ENCODE peak calls at places on chromosomes 7 and 10, in seven cellular contexts. One of them, this sample, is unnamed.

GRCh38 chr10:63718453-63718852 is 197.3 kb downstream of the REEP3 start:
- DNase-seq in GM23338: no peak
- DNase-seq in hepatocyte: no peak
- DNase-seq in MM.1S: no peak
- DNase-seq in PC-3: peak; percentile 11
- DNase-seq in GM23248: no peak
- DNase-seq in HCT116: no peak
- DNase-seq in this sample: no peak

GRCh38 chr7:106425017-106425719 is 140.4 kb upstream of the NAMPT start:
- DNase-seq in GM23338: no peak
- DNase-seq in hepatocyte: peak; percentile 88
- DNase-seq in MM.1S: no peak
- DNase-seq in PC-3: peak; percentile 72
- DNase-seq in GM23248: peak; percentile 98
- DNase-seq in HCT116: no peak
- DNase-seq in this sample: no peak

GRCh38 chr7:97167749-97168148 is 50.3 kb downstream of the SDHAF3 start:
- DNase-seq in GM23338: no peak
- DNase-seq in hepatocyte: no peak
- DNase-seq in MM.1S: no peak
- DNase-seq in PC-3: no peak
- DNase-seq in GM23248: no peak
- DNase-seq in HCT116: no peak
- DNase-seq in this sample: no peak

GRCh38 chr7:83677180-83677866 is 28.4 kb upstream of the SEMA3E start:
- DNase-seq in GM23338: no peak
- DNase-seq in hepatocyte: peak; percentile 74
- DNase-seq in MM.1S: no peak
- DNase-seq in PC-3: peak; percentile 98
- DNase-seq in GM23248: peak; percentile 94
- DNase-seq in HCT116: peak; percentile 92
- DNase-seq in this sample: no peak

GRCh38 chr7:99953649-99954048 is 22.2 kb downstream of the AZGP1 start:
- DNase-seq in GM23338: no peak
- DNase-seq in hepatocyte: no peak
- DNase-seq in MM.1S: no peak
- DNase-seq in PC-3: peak; percentile 36
- DNase-seq in GM23248: peak; percentile 81
- DNase-seq in HCT116: no peak
- DNase-seq in this sample: no peak

GRCh38 chr10:1074748-1075358 is 18.7 kb downstream of the WDR37 start:
- DNase-seq in GM23338: peak; percentile 41
- DNase-seq in hepatocyte: no peak
- DNase-seq in MM.1S: no peak
- DNase-seq in PC-3: no peak
- DNase-seq in GM23248: peak; percentile 23
- DNase-seq in HCT116: no peak
- DNase-seq in this sample: no peak

GRCh38 chr10:35300063-35300699 is 36.1 kb upstream of the CCNY start:
- DNase-seq in GM23338: no peak
- DNase-seq in hepatocyte: peak; percentile 15
- DNase-seq in MM.1S: no peak
- DNase-seq in PC-3: peak; percentile 99
- DNase-seq in GM23248: peak; percentile 96
- DNase-seq in HCT116: peak; percentile 54
- DNase-seq in this sample: no peak

GRCh38 chr10:76333801-76334200 is 902.4 kb downstream of the LRMDA start:
- DNase-seq in GM23338: no peak
- DNase-seq in hepatocyte: no peak
- DNase-seq in MM.1S: no peak
- DNase-seq in PC-3: no peak
- DNase-seq in GM23248: no peak
- DNase-seq in HCT116: no peak
- DNase-seq in this sample: peak; percentile 48

GRCh38 chr7:41967156-41967555 is 264.3 kb upstream of the INHBA start:
- DNase-seq in GM23338: no peak
- DNase-seq in hepatocyte: no peak
- DNase-seq in MM.1S: no peak
- DNase-seq in PC-3: peak; percentile 69
- DNase-seq in GM23248: peak; percentile 79
- DNase-seq in HCT116: no peak
- DNase-seq in this sample: no peak

GRCh38 chr7:151265351-151265931 is 16.9 kb upstream of the SMARCD3 start:
- DNase-seq in GM23338: no peak
- DNase-seq in hepatocyte: no peak
- DNase-seq in MM.1S: no peak
- DNase-seq in PC-3: no peak
- DNase-seq in GM23248: no peak
- DNase-seq in HCT116: no peak
- DNase-seq in this sample: no peak

GRCh38 chr7:55092186-55092976 is 73.6 kb downstream of the EGFR start:
- DNase-seq in GM23338: no peak
- DNase-seq in hepatocyte: no peak
- DNase-seq in MM.1S: no peak
- DNase-seq in PC-3: no peak
- DNase-seq in GM23248: no peak
- DNase-seq in HCT116: no peak
- DNase-seq in this sample: no peak

GRCh38 chr7:122717356-122718089 is 14.8 kb upstream of the RNF148 start:
- DNase-seq in GM23338: no peak
- DNase-seq in hepatocyte: no peak
- DNase-seq in MM.1S: no peak
- DNase-seq in PC-3: no peak
- DNase-seq in GM23248: no peak
- DNase-seq in HCT116: no peak
- DNase-seq in this sample: no peak

GRCh38 chr10:59970396-59971368 is 64.3 kb upstream of the CCDC6 start:
- DNase-seq in GM23338: peak; percentile 71
- DNase-seq in hepatocyte: no peak
- DNase-seq in MM.1S: no peak
- DNase-seq in PC-3: no peak
- DNase-seq in GM23248: no peak
- DNase-seq in HCT116: no peak
- DNase-seq in this sample: no peak

GRCh38 chr10:59976909-59977308 is 70.6 kb upstream of the CCDC6 start:
- DNase-seq in GM23338: no peak
- DNase-seq in hepatocyte: no peak
- DNase-seq in MM.1S: no peak
- DNase-seq in PC-3: peak; percentile 65
- DNase-seq in GM23248: no peak
- DNase-seq in HCT116: no peak
- DNase-seq in this sample: no peak

GRCh38 chr10:59967079-59967478 is 60.7 kb upstream of the CCDC6 start:
- DNase-seq in GM23338: peak; percentile 12
- DNase-seq in hepatocyte: no peak
- DNase-seq in MM.1S: no peak
- DNase-seq in PC-3: peak; percentile 66
- DNase-seq in GM23248: no peak
- DNase-seq in HCT116: no peak
- DNase-seq in this sample: no peak

GRCh38 chr10:59968705-59969104 is 62.3 kb upstream of the CCDC6 start:
- DNase-seq in GM23338: no peak
- DNase-seq in hepatocyte: no peak
- DNase-seq in MM.1S: no peak
- DNase-seq in PC-3: peak; percentile 55
- DNase-seq in GM23248: no peak
- DNase-seq in HCT116: no peak
- DNase-seq in this sample: no peak

GRCh38 chr10:59971915-59972314 is 65.6 kb upstream of the CCDC6 start:
- DNase-seq in GM23338: no peak
- DNase-seq in hepatocyte: peak; percentile 70
- DNase-seq in MM.1S: no peak
- DNase-seq in PC-3: peak; percentile 72
- DNase-seq in GM23248: no peak
- DNase-seq in HCT116: no peak
- DNase-seq in this sample: peak; percentile 35
- TF ChIP-seq EZH2phosphoT487 in GM23338: no peak
- TF ChIP-seq EZH2phosphoT487 in hepatocyte: no peak
- TF ChIP-seq EZH2phosphoT487 in MM.1S: no peak
- TF ChIP-seq EZH2phosphoT487 in PC-3: no peak
- TF ChIP-seq EZH2phosphoT487 in GM23248: no peak
- TF ChIP-seq EZH2phosphoT487 in HCT116: no peak
- TF ChIP-seq EZH2phosphoT487 in this sample: no peak

DNA sequence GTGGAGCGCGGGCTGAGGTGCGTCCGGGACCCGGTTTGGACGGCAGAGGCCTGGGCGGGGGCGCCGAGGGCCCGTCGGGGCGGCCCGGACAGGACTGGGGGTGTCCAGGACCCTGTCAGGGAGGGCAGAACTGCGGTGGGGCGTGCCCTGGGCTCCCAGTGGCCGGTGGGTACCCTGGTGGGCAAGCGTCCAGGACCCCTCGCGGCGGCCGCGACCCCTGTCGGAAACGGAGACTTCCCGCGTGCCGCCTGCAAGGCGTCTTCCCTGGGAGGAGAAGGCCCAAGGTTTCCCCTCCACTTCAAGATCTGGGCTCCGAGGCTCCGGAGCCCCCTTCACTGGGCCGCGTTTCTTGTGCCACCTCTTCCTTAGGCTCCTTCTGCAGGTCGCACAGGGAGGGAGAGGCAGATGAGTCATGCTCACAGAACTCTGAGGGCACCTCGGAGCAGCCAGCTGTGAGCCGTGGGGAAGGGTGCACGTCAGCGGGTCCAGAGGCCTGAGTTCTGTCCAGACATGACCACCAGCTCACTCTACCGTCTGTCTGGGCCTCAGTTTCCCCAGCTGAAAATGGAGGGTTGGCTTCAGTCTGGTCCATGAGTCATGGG is 536 bp downstream of the ALOX5 start:
- DNase-seq in GM23338: peak; percentile 32
- DNase-seq in hepatocyte: peak; percentile 58
- DNase-seq in MM.1S: no peak
- DNase-seq in PC-3: peak; percentile 64
- DNase-seq in GM23248: peak; percentile 15
- DNase-seq in HCT116: no peak
- DNase-seq in this sample: no peak
- TF ChIP-seq EZH2 in GM23338: no peak
- TF ChIP-seq EZH2 in hepatocyte: no peak
- TF ChIP-seq EZH2 in MM.1S: no peak
- TF ChIP-seq EZH2 in PC-3: peak; percentile 59
- TF ChIP-seq EZH2 in GM23248: no peak
- TF ChIP-seq EZH2 in HCT116: no peak
- TF ChIP-seq EZH2 in this sample: no peak

GRCh38 chr10:100340948-100341847 is 5.8 kb upstream of the SCD start:
- DNase-seq in GM23338: no peak
- DNase-seq in hepatocyte: peak; percentile 60
- DNase-seq in MM.1S: no peak
- DNase-seq in PC-3: no peak
- DNase-seq in GM23248: no peak
- DNase-seq in HCT116: no peak
- DNase-seq in this sample: peak; percentile 41
- TF ChIP-seq EZH2phosphoT487 in GM23338: no peak
- TF ChIP-seq EZH2phosphoT487 in hepatocyte: no peak
- TF ChIP-seq EZH2phosphoT487 in MM.1S: no peak
- TF ChIP-seq EZH2phosphoT487 in PC-3: no peak
- TF ChIP-seq EZH2phosphoT487 in GM23248: no peak
- TF ChIP-seq EZH2phosphoT487 in HCT116: no peak
- TF ChIP-seq EZH2phosphoT487 in this sample: no peak

DNA sequence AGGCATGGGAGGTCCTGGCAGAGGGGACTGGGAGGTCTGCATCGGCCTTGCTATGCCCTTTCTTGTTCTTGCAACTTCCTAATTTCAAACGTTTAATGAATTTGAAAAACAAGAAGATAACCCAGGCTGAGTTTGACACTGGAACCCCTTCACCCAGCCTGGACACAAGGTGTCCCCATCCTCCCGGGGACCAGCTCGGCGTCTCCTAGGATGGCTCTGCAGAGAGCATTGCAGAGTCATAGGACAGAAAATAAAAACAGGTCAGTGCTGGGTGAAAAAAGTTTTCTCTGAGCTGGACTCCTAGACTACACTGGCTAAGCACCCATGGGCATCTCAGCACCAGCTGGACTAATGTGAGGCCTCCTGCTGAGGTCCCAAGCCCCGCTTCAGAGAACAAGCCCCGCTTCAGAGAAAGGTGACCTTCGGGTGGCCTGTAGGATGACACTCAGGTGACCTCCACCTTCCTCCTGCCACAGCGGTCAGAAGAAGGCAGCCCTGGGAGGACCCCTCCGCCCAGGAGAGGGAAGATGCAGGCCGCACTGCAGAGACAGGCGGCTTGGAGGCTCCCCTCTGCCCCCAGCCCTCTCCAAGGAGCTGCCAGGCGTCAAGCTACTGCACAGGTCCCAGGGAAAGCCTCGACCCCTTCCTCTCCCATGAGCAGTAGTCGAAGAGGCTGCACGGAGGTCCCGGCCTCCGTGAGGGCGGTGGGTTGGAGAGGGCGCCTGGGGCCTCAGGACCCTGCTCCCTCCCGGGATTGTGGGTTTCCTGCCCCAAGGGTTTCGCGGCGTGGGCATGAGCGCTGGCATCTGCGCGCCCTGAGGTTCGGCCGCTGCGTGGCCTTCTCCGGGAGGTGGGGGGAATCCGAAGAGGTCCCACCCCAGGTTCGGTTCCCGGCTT is 9.2 kb upstream of the UNCX start:
- DNase-seq in GM23338: peak; percentile 41
- DNase-seq in hepatocyte: no peak
- DNase-seq in MM.1S: no peak
- DNase-seq in PC-3: no peak
- DNase-seq in GM23248: no peak
- DNase-seq in HCT116: no peak
- DNase-seq in this sample: peak; percentile 61
- TF ChIP-seq EZH2 in GM23338: peak; percentile 50
- TF ChIP-seq EZH2 in hepatocyte: no peak
- TF ChIP-seq EZH2 in MM.1S: no peak
- TF ChIP-seq EZH2 in PC-3: no peak
- TF ChIP-seq EZH2 in GM23248: no peak
- TF ChIP-seq EZH2 in HCT116: no peak
- TF ChIP-seq EZH2 in this sample: no peak

GRCh38 chr7:157897686-157898085 is 560.9 kb downstream of the DNAJB6 start:
- DNase-seq in GM23338: no peak
- DNase-seq in hepatocyte: no peak
- DNase-seq in MM.1S: no peak
- DNase-seq in PC-3: no peak
- DNase-seq in GM23248: no peak
- DNase-seq in HCT116: no peak
- DNase-seq in this sample: peak; percentile 26
- TF ChIP-seq EZH2phosphoT487 in GM23338: no peak
- TF ChIP-seq EZH2phosphoT487 in hepatocyte: no peak
- TF ChIP-seq EZH2phosphoT487 in MM.1S: no peak
- TF ChIP-seq EZH2phosphoT487 in PC-3: no peak
- TF ChIP-seq EZH2phosphoT487 in GM23248: no peak
- TF ChIP-seq EZH2phosphoT487 in HCT116: no peak
- TF ChIP-seq EZH2phosphoT487 in this sample: no peak